ENCODE peak calls at places on chromosome 20, in four cellular contexts. P is IMR-90, B is H9, K is mesendoderm. L is an unnamed sample.

GRCh38 chr20:50874111-50874757 is 57.0 kb downstream of the ADNP start:
- DNase-seq in P (no peak), K (no peak), B (no peak), L (no peak)

GRCh38 chr20:51272392-51272791 is 249.5 kb upstream of the KCNG1 start:
- DNase-seq in P (peak), K (no peak), B (no peak), L (no peak)

GRCh38 chr20:54585222-54585621 is 109.8 kb downstream of the DOK5 start:
- DNase-seq in B (no peak), K (peak), P (no peak), L (no peak)

GRCh38 chr20:31560900-31561598 is 44.0 kb upstream of the ID1 start:
- DNase-seq in B (no peak), K (no peak), P (peak), L (no peak)

GRCh38 chr20:37640600-37641561 is 52.9 kb upstream of the CTNNBL1 start:
- DNase-seq in P (no peak), K (no peak), B (no peak), L (no peak)

GRCh38 chr20:63282946-63283345 is 10.0 kb upstream of the COL20A1 start:
- DNase-seq in K (no peak), B (no peak), P (no peak), L (no peak)

GRCh38 chr20:32893878-32894483 is 35.3 kb downstream of the EFCAB8 start:
- DNase-seq in B (peak), K (peak), P (peak), L (peak)

GRCh38 chr20:3094848-3095629 is 10.5 kb upstream of the AVP start:
- DNase-seq in B (no peak), P (no peak), K (no peak), L (no peak)

GRCh38 chr20:2358006-2358405 is 22.7 kb upstream of the TGM6 start:
- DNase-seq in K (no peak), P (no peak), B (no peak), L (no peak)

GRCh38 chr20:23002276-23002675 is 32.8 kb upstream of the SSTR4 start:
- DNase-seq in B (no peak), K (no peak), P (no peak), L (no peak)

GRCh38 chr20:1875169-1875554 is 20.0 kb upstream of the SIRPA start:
- DNase-seq in B (no peak), P (no peak), K (no peak), L (no peak)

GRCh38 chr20:12965880-12966270 is 42.9 kb upstream of the SPTLC3 start:
- DNase-seq in B (no peak), K (no peak), P (no peak), L (no peak)

GRCh38 chr20:53092772-53093171 is 120.6 kb downstream of the TSHZ2 start:
- DNase-seq in K (no peak), B (no peak), P (no peak), L (no peak)
- H3K56ac ChIP-seq in K (no peak), B (no peak), P (no peak), L (no peak)

GRCh38 chr20:8967641-8968245 is 101.1 kb upstream of the PLCB4 start:
- DNase-seq in K (no peak), P (no peak), B (no peak), L (no peak)

GRCh38 chr20:8972963-8973362 is 95.9 kb upstream of the PLCB4 start:
- DNase-seq in K (no peak), P (peak), B (no peak), L (no peak)

GRCh38 chr20:8964944-8965562 is 103.8 kb upstream of the PLCB4 start:
- DNase-seq in K (peak), B (no peak), P (no peak), L (no peak)

GRCh38 chr20:8971669-8972316 is 97.1 kb upstream of the PLCB4 start:
- DNase-seq in K (peak), B (no peak), P (no peak), L (no peak)

DNA sequence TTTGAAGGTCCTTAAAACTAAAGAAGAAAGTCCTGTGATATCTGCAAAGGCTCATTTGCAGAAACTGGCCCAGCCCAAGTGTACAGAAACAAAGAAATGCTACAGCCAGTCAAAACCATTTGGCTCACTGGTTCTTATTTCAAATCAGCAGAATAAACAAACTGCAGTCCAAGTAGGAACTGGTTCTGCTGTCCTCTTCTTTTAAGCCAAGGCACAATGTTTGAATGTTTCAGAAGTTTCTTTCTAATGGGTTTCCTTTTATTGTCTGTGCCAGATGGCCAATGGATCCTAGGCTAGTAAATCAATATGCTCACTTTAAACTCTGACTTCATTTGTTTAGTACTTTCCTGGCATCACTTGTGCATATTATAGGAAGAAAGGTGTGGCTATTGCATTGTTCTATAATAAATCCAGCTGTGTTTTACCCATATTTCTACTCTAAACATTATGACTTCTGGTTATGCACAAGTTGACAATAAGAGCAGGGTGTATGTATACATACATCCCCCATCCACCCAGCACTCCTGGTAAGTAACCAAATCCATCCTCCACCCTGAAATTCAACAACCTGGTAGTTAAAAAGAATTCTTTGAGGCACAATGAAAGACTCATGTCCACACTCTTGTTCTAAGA is 99.7 kb upstream of the PLCB4 start:
- DNase-seq in K (no peak), B (no peak), P (no peak), L (no peak)
- H3K56ac ChIP-seq in K (no peak), B (no peak), P (no peak), L (no peak)

DNA sequence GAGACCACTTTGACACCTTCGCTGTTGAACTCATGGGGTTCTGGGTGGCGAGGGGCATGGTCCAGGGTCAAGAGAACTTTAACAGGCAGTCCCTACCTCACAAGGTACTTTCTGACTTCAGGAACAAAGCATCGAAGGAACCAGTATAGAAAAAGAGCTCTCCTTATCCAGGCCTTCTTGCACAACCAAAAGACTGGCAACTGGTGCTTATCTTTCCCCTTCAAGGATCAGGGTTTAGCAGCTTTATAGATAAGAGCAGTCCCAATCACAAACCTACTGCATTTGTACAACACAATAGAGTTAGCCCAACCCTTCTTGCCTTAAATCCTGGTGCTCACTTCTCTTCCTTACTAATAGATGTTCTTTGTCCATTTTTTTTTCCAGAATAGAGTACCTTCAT is 116.3 kb downstream of the SNX5 start:
- DNase-seq in K (peak), P (no peak), B (no peak), L (no peak)
- H3K56ac ChIP-seq in K (peak), P (no peak), B (no peak), L (no peak)

DNA sequence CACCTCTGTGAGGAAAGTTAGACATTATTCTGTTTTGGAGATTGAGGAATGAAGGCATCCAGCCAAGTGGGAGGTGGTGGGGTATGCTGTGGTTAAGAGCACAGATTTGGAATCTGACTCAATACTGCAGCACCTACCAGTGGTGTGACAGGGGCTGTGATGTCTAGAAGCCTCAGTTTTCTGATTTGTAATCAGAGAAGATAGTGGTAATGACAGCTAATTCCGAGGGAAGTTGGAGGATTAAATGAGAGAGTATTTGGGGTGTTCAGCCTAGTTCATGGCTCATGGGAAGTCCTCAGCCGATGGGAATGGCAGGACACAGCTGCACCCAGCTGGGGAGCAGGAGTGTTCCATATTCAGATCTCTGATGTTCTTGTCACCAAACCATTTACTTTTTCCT is 9.2 kb downstream of the SLC9A8 start:
- DNase-seq in P (peak), K (peak), B (no peak), L (no peak)
- H3K56ac ChIP-seq in P (no peak), K (no peak), B (no peak), L (no peak)

GRCh38 chr20:58990651-58991445 is 9.8 kb downstream of the NELFCD start:
- DNase-seq in P (no peak), B (no peak), K (no peak), L (no peak)
- H3K56ac ChIP-seq in P (no peak), B (no peak), K (no peak), L (no peak)

GRCh38 chr20:20214757-20215275 is 153.1 kb upstream of the INSM1 start:
- DNase-seq in P (no peak), K (no peak), B (no peak), L (no peak)

GRCh38 chr20:20216941-20217340 is 151.0 kb upstream of the INSM1 start:
- DNase-seq in B (no peak), K (no peak), P (no peak), L (no peak)

GRCh38 chr20:20213722-20214121 is 154.2 kb upstream of the INSM1 start:
- DNase-seq in B (no peak), P (no peak), K (no peak), L (no peak)

GRCh38 chr20:20217626-20218025 is 150.3 kb upstream of the INSM1 start:
- DNase-seq in B (no peak), P (no peak), K (no peak), L (no peak)

GRCh38 chr20:20215976-20216727 is 151.8 kb upstream of the INSM1 start:
- DNase-seq in K (no peak), P (no peak), B (no peak), L (no peak)
- H3K56ac ChIP-seq in K (no peak), P (no peak), B (no peak), L (no peak)

GRCh38 chr20:59158673-59159072 is 4.9 kb upstream of the ZNF831 start:
- DNase-seq in P (no peak), K (no peak), B (no peak), L (no peak)

GRCh38 chr20:59154317-59155013 is 9.2 kb upstream of the ZNF831 start:
- DNase-seq in K (no peak), P (no peak), B (no peak), L (no peak)

GRCh38 chr20:59159091-59159821 is 4.4 kb upstream of the ZNF831 start:
- DNase-seq in B (peak), P (no peak), K (peak), L (peak)

GRCh38 chr20:59157961-59158541 is 5.6 kb upstream of the ZNF831 start:
- DNase-seq in K (no peak), B (no peak), P (no peak), L (no peak)

DNA sequence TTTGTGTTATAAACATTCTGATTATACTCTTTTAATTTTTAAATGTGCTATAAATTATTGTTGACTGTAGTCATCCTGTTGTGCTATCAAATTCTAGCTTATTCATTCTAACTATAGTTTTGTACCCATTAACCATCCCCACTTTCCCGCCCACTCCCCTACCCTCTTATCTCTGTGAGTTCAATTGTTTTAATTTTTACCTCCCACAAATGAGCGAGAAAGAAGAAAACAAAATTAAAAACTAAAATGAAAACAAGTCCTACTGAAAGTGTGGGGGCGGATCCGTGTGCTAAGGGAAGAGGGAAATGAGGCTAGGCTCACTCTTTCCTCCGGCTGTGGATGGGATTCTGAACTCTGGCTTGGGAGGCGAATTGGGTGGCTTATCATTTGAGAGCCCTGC is 6.6 kb upstream of the ZNF831 start:
- DNase-seq in B (no peak), K (no peak), P (no peak), L (no peak)
- H3K56ac ChIP-seq in B (no peak), K (no peak), P (no peak), L (no peak)

GRCh38 chr20:48352042-48352441 is 475.8 kb downstream of the PREX1 start:
- DNase-seq in B (no peak), P (no peak), K (no peak), L (no peak)

GRCh38 chr20:48349673-48350072 is 478.1 kb downstream of the PREX1 start:
- DNase-seq in P (no peak), K (no peak), B (no peak), L (no peak)

GRCh38 chr20:48348022-48348421 is 479.8 kb downstream of the PREX1 start:
- DNase-seq in B (no peak), P (no peak), K (no peak), L (no peak)

GRCh38 chr20:48352628-48353027 is 475.2 kb downstream of the PREX1 start:
- DNase-seq in K (no peak), B (no peak), P (no peak), L (no peak)

DNA sequence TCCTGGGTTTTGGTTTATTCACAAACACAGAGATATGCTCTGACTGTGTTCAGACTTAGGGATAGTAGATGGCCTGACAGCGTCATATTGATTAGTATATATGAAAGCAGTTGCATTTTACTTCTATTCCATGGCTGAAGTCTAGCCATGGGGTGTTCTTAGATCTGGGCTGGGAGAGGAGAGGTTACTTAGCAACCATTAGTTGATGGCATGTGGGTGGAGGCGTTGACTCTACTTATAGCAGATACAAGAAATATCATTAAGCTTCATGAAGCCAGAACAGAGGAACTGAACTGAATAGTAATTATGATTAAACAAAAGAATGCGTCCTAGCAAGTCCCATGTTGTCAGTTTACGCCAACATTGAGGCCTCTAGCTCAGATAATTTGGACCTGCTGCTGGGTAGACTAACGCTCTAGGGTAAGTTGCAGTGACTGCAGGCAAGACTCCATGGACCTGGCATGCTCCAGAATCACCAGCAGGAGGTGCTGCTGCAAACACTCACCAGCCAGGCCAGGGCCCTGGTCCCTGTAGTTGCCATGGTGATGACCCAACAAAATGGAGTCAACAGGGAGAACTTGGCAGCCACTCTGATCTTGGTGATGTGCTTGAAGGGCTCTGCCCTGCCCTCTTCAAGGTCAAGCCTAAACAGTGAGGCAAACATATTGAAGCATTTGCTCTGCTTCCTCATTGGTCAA is 477.4 kb downstream of the PREX1 start:
- DNase-seq in K (peak), B (peak), P (no peak), L (peak)
- H3K56ac ChIP-seq in K (no peak), B (no peak), P (no peak), L (no peak)

L was measured in H1.